ENCODE peak calls at places on chromosomes 3 and 15, in eight cellular contexts. K, O, G, T, D, Y, E and Z are unnamed samples.

GRCh38 chr3:61454000-61454399 is 107.4 kb upstream of the PTPRG start:
- DNase-seq in K (no peak), O (no peak), G (no peak), T (no peak), D (no peak), Y (no peak), E (no peak), Z (no peak)

GRCh38 chr3:69251078-69251805 is 128.8 kb upstream of the LMOD3 start:
- DNase-seq in K (no peak), O (no peak), G (no peak), T (no peak), D (no peak), Y (no peak), E (no peak), Z (no peak)

GRCh38 chr15:89201465-89202005 is 19.8 kb downstream of the RLBP1 start:
- DNase-seq in K (no peak), O (peak; percentile 53), G (no peak), T (no peak), D (no peak), Y (no peak), E (no peak), Z (no peak)

GRCh38 chr3:176587089-176587488 is 610.2 kb downstream of the TBL1XR1 start:
- DNase-seq in K (no peak), O (no peak), G (no peak), T (no peak), D (no peak), Y (no peak), E (no peak), Z (no peak)

GRCh38 chr3:105764378-105765376 is 104.1 kb downstream of the CBLB start:
- DNase-seq in K (no peak), O (no peak), G (no peak), T (no peak), D (no peak), Y (no peak), E (no peak), Z (no peak)

GRCh38 chr15:34275154-34275553 is 50.3 kb downstream of the EMC4 start:
- DNase-seq in K (no peak), O (no peak), G (no peak), T (no peak), D (peak; percentile 2), Y (no peak), E (no peak), Z (no peak)

GRCh38 chr3:169573129-169573528 is 90.4 kb downstream of the MECOM start:
- DNase-seq in K (no peak), O (no peak), G (no peak), T (no peak), D (no peak), Y (no peak), E (no peak), Z (no peak)

GRCh38 chr3:48429416-48430358 is at the start of gene PLXNB1:
- DNase-seq in K (peak; percentile 57), O (peak; percentile 73), G (peak; percentile 61), T (peak; percentile 53), D (peak; percentile 83), Y (peak; percentile 65), E (peak; percentile 95), Z (peak; percentile 31)

GRCh38 chr3:58657036-58657435 is 9.5 kb downstream of the FAM3D start:
- DNase-seq in K (no peak), O (no peak), G (no peak), T (no peak), D (no peak), Y (no peak), E (peak; percentile 13), Z (no peak)

GRCh38 chr3:41681479-41681878 is 280.4 kb downstream of the ULK4 start:
- DNase-seq in K (no peak), O (no peak), G (no peak), T (no peak), D (peak; percentile 97), Y (no peak), E (no peak), Z (no peak)

GRCh38 chr15:89361451-89362202 is 27.0 kb upstream of the POLG start:
- DNase-seq in K (no peak), O (peak; percentile 84), G (peak; percentile 89), T (peak; percentile 36), D (peak; percentile 55), Y (no peak), E (peak; percentile 73), Z (peak; percentile 35)

GRCh38 chr3:42705039-42705767 is 2.6 kb upstream of the HHATL start:
- DNase-seq in K (no peak), O (no peak), G (no peak), T (no peak), D (no peak), Y (no peak), E (no peak), Z (no peak)

GRCh38 chr15:95910643-95911212 is 419.8 kb upstream of the NR2F2 start:
- DNase-seq in K (peak; percentile 37), O (no peak), G (no peak), T (no peak), D (no peak), Y (no peak), E (no peak), Z (no peak)

GRCh38 chr15:38551720-38552627 is 12.6 kb downstream of the RASGRP1 start:
- DNase-seq in K (no peak), O (no peak), G (no peak), T (no peak), D (no peak), Y (no peak), E (no peak), Z (no peak)